ENCODE peak calls at places on chromosome 10, in four cellular contexts. I, M, A and U are unnamed samples.
A peak's percentile ranks its signal among the peaks of the same experiment; 100 is the strongest.

GRCh38 chr10:86234553-86235270 is 131.9 kb downstream of the GRID1 start:
- DNase-seq in M (no peak), A (no peak), I (no peak), U (no peak)

GRCh38 chr10:98435178-98435577 is 11.6 kb downstream of the HPS1 start:
- DNase-seq in I (no peak), M (no peak), A (no peak), U (no peak)

GRCh38 chr10:19853839-19854238 is 37.6 kb downstream of the PLXDC2 start:
- DNase-seq in A (no peak), I (no peak), M (no peak), U (no peak)

GRCh38 chr10:106573106-106573505 is 591.4 kb downstream of the SORCS1 start:
- DNase-seq in M (no peak), A (no peak), I (no peak), U (no peak)

GRCh38 chr10:114103286-114103685 is 59.6 kb downstream of the ADRB1 start:
- DNase-seq in I (peak; percentile 42), M (no peak), A (peak; percentile 71), U (no peak)

GRCh38 chr10:103888113-103888841 is 29.7 kb downstream of the STN1 start:
- DNase-seq in M (no peak), A (peak; percentile 90), I (peak; percentile 33), U (peak; percentile 57)

GRCh38 chr10:178208-178607 is 43.0 kb downstream of the ZMYND11 start:
- DNase-seq in A (peak; percentile 64), M (no peak), I (peak; percentile 25), U (peak; percentile 6)

GRCh38 chr10:74213571-74214162 is 62.6 kb downstream of the ADK start:
- DNase-seq in M (peak; percentile 66), I (peak; percentile 39), A (peak; percentile 56), U (peak; percentile 46)

GRCh38 chr10:19874791-19875190 is 58.6 kb downstream of the PLXDC2 start:
- DNase-seq in I (no peak), M (no peak), A (no peak), U (no peak)

GRCh38 chr10:46330881-46331280 is 44.1 kb downstream of the ANTXRL start:
- DNase-seq in A (no peak), I (no peak), M (peak; percentile 36), U (no peak)

GRCh38 chr10:93752761-93753160 is 5.0 kb upstream of the LGI1 start:
- DNase-seq in M (no peak), A (no peak), I (no peak), U (no peak)

GRCh38 chr10:97109562-97109961 is 76.2 kb downstream of the SLIT1 start:
- DNase-seq in A (no peak), M (no peak), I (no peak), U (no peak)

GRCh38 chr10:103451871-103452713 is at the start of gene CALHM2:
- DNase-seq in M (peak; percentile 70), A (peak; percentile 52), I (peak; percentile 49), U (peak; percentile 85)

GRCh38 chr10:6530211-6530840 is 49.8 kb downstream of the PRKCQ start:
- DNase-seq in A (no peak), M (no peak), I (no peak), U (no peak)

GRCh38 chr10:81871558-81871957 is 3.4 kb upstream of the NRG3 start:
- DNase-seq in A (no peak), M (no peak), I (no peak), U (no peak)

GRCh38 chr10:71649631-71650030 is 69.9 kb downstream of the C10orf105 start:
- DNase-seq in I (no peak), A (no peak), M (no peak), U (peak; percentile 65)

GRCh38 chr10:77911535-77912123 is 14.9 kb downstream of the DLG5 start:
- DNase-seq in I (no peak), M (no peak), A (no peak), U (no peak)